ENCODE peak calls at places on chromosomes 2 and 18, in nine cellular contexts. C is stimulated activated CD4-positive, alpha-beta T cell treated with anti-CD3 and anti-CD28 coated beads, TNF-alpha, amount 100 ng/mL, for 24 hours; R is endodermal cell; K is NCI-H1092 treated with DMSO at 0.1 percent for 48 hours; P is RPMI7951; E is epithelial cell of prostate; D is SW480; H is fibroblast of lung; Q is small intestine. J is an unnamed sample.

GRCh38 chr18:26978812-26979341 is 113.4 kb upstream of the AQP4 start:
- DNase-seq in C (no peak), R (no peak), K (no peak), P (no peak), E (no peak), D (no peak), H (no peak), Q (no peak), J (no peak)

GRCh38 chr2:239600194-239600593 is 199.4 kb upstream of the HDAC4 start:
- DNase-seq in C (no peak), R (peak), K (no peak), P (no peak), E (no peak), D (no peak), H (no peak), Q (no peak), J (no peak)

GRCh38 chr2:3288455-3289163 is 89.0 kb downstream of the EIPR1 start:
- DNase-seq in C (no peak), R (no peak), K (peak), P (peak), E (no peak), D (no peak), H (no peak), Q (no peak), J (no peak)

GRCh38 chr18:63177822-63178525 is 141.6 kb downstream of the BCL2 start:
- DNase-seq in C (no peak), R (no peak), K (peak), P (no peak), E (no peak), D (no peak), H (no peak), Q (peak), J (no peak)

GRCh38 chr2:233055362-233055761 is 4.8 kb upstream of the INPP5D start:
- DNase-seq in C (no peak), R (no peak), K (no peak), P (no peak), E (no peak), D (no peak), H (no peak), Q (no peak), J (no peak)

GRCh38 chr2:235219048-235219447 is 267.2 kb downstream of the SH3BP4 start:
- DNase-seq in C (no peak), R (no peak), K (no peak), P (no peak), E (no peak), D (no peak), H (no peak), Q (peak), J (peak)

GRCh38 chr18:37393945-37394609 is 171.5 kb downstream of the CELF4 start:
- DNase-seq in C (no peak), R (peak), K (peak), P (peak), E (no peak), D (no peak), H (peak), Q (peak), J (peak)

GRCh38 chr2:192194866-192195547 is at the start of gene TMEFF2:
- DNase-seq in C (no peak), R (peak), K (peak), P (peak), E (no peak), D (no peak), H (peak), Q (peak), J (peak)

GRCh38 chr18:56028514-56028913 is 440.5 kb upstream of the TCF4 start:
- DNase-seq in C (no peak), R (no peak), K (no peak), P (peak), E (peak), D (no peak), H (no peak), Q (no peak), J (no peak)

GRCh38 chr18:50193796-50194622 is 938 bp downstream of the MYO5B start:
- DNase-seq in C (no peak), R (peak), K (no peak), P (no peak), E (no peak), D (peak), H (no peak), Q (peak), J (no peak)

GRCh38 chr2:11835403-11835802 is 89.0 kb downstream of the LPIN1 start:
- DNase-seq in C (no peak), R (no peak), K (no peak), P (peak), E (no peak), D (peak), H (no peak), Q (no peak), J (no peak)

GRCh38 chr2:152483276-152483996 is 148.5 kb downstream of the FMNL2 start:
- DNase-seq in C (no peak), R (no peak), K (no peak), P (no peak), E (no peak), D (no peak), H (no peak), Q (no peak), J (no peak)

GRCh38 chr18:38940863-38941531 is 1375.4 kb upstream of the CELF4 start:
- DNase-seq in C (peak), R (no peak), K (no peak), P (peak), E (peak), D (peak), H (peak), Q (peak), J (peak)

GRCh38 chr2:41736586-41736985 is 311.2 kb upstream of the PKDCC start:
- DNase-seq in C (no peak), R (no peak), K (no peak), P (no peak), E (no peak), D (no peak), H (no peak), Q (no peak), J (no peak)

GRCh38 chr2:64748561-64748960 is 94.8 kb upstream of the SERTAD2 start:
- DNase-seq in C (no peak), R (no peak), K (no peak), P (no peak), E (no peak), D (no peak), H (no peak), Q (no peak), J (no peak)

GRCh38 chr2:197853549-197853948 is 49.2 kb downstream of the PLCL1 start:
- DNase-seq in C (no peak), R (no peak), K (no peak), P (no peak), E (no peak), D (no peak), H (no peak), Q (no peak), J (no peak)

GRCh38 chr18:24413148-24413547 is 13.3 kb upstream of the IMPACT start:
- DNase-seq in C (no peak), R (peak), K (no peak), P (peak), E (no peak), D (no peak), H (peak), Q (no peak), J (no peak)

GRCh38 chr18:43501099-43501498 is 223.8 kb upstream of the SYT4 start:
- DNase-seq in C (no peak), R (no peak), K (no peak), P (no peak), E (no peak), D (no peak), H (no peak), Q (no peak), J (no peak)

GRCh38 chr2:207768168-207768890 is 1.4 kb downstream of the FZD5 start:
- DNase-seq in C (no peak), R (peak), K (peak), P (peak), E (no peak), D (peak), H (peak), Q (no peak), J (no peak)

GRCh38 chr18:22188551-22189267 is 19.3 kb downstream of the GATA6 start:
- DNase-seq in C (no peak), R (peak), K (no peak), P (no peak), E (no peak), D (no peak), H (no peak), Q (no peak), J (no peak)

GRCh38 chr18:27583466-27583865 is 398.4 kb upstream of the CHST9 start:
- DNase-seq in C (no peak), R (no peak), K (no peak), P (no peak), E (no peak), D (no peak), H (no peak), Q (peak), J (no peak)

J was measured in RCC 7860.